ENCODE peak calls at places on chromosome 13, in four cellular contexts. A, Y, W and O are unnamed samples.

GRCh38 chr13:72458701-72459100 is 268.7 kb downstream of the MZT1 start:
- DNase-seq in Y (no peak), W (no peak), A (no peak), O (peak)

GRCh38 chr13:79591493-79591892 is 110.5 kb downstream of the NDFIP2 start:
- DNase-seq in Y (no peak), W (no peak), A (no peak), O (no peak)

GRCh38 chr13:42307461-42307860 is 35.5 kb downstream of the AKAP11 start:
- DNase-seq in W (no peak), Y (no peak), A (no peak), O (no peak)

GRCh38 chr13:76016799-76017198 is 380.7 kb downstream of the LMO7 start:
- DNase-seq in W (no peak), Y (peak), A (peak), O (peak)

GRCh38 chr13:106337096-106337495 is 198.4 kb downstream of the EFNB2 start:
- DNase-seq in Y (no peak), A (no peak), W (no peak), O (no peak)

GRCh38 chr13:63012016-63012415 is 1596.4 kb upstream of the PCDH20 start:
- DNase-seq in W (no peak), A (no peak), Y (no peak), O (no peak)

GRCh38 chr13:41085961-41086360 is 24.7 kb downstream of the WBP4 start:
- DNase-seq in W (no peak), Y (no peak), A (no peak), O (peak)

GRCh38 chr13:41613984-41614581 is 156.7 kb downstream of the RGCC start:
- DNase-seq in W (no peak), A (no peak), Y (peak), O (no peak)

GRCh38 chr13:45367358-45367757 is 26.4 kb upstream of the TPT1 start:
- DNase-seq in A (peak), W (peak), Y (peak), O (peak)

GRCh38 chr13:22176968-22177545 is 506.2 kb downstream of the FGF9 start:
- DNase-seq in Y (no peak), W (no peak), A (no peak), O (no peak)

GRCh38 chr13:48161530-48162179 is 66.8 kb upstream of the MED4 start:
- DNase-seq in W (no peak), A (peak), Y (no peak), O (no peak)

GRCh38 chr13:71464673-71465072 is 402.3 kb downstream of the DACH1 start:
- DNase-seq in W (no peak), A (no peak), Y (no peak), O (no peak)

GRCh38 chr13:67232384-67232783 is 2.2 kb upstream of the PCDH9 start:
- DNase-seq in A (no peak), Y (no peak), W (no peak), O (no peak)

GRCh38 chr13:62360609-62361008 is 945.0 kb upstream of the PCDH20 start:
- DNase-seq in A (no peak), W (no peak), Y (no peak), O (no peak)

GRCh38 chr13:45325806-45326205 is 15.2 kb downstream of the TPT1 start:
- DNase-seq in W (no peak), A (no peak), Y (peak), O (no peak)

GRCh38 chr13:81395368-81395767 is 1054.4 kb upstream of the SPRY2 start:
- DNase-seq in Y (no peak), A (peak), W (no peak), O (peak)

GRCh38 chr13:94239135-94239534 is 240.3 kb downstream of the DCT start:
- DNase-seq in A (no peak), W (no peak), Y (no peak), O (no peak)

GRCh38 chr13:75547917-75548316 is 1.7 kb upstream of the UCHL3 start:
- DNase-seq in Y (no peak), W (no peak), A (no peak), O (no peak)

GRCh38 chr13:40981361-40981760 is 37.8 kb downstream of the ELF1 start:
- DNase-seq in A (no peak), Y (no peak), W (no peak), O (no peak)

GRCh38 chr13:114067886-114068722 is 64.3 kb downstream of the RASA3 start:
- DNase-seq in A (no peak), W (no peak), Y (no peak), O (no peak)

GRCh38 chr13:73228546-73228945 is 169.7 kb downstream of the KLF5 start:
- DNase-seq in A (no peak), Y (no peak), W (no peak), O (no peak)

GRCh38 chr13:70253834-70254233 is 145.6 kb upstream of the KLHL1 start:
- DNase-seq in Y (peak), W (no peak), A (no peak), O (no peak)

GRCh38 chr13:113906566-113906965 is 42.7 kb upstream of the GAS6 start:
- DNase-seq in W (no peak), A (no peak), Y (no peak), O (no peak)

GRCh38 chr13:67259208-67259607 is 29.1 kb upstream of the PCDH9 start:
- DNase-seq in Y (no peak), A (no peak), W (no peak), O (peak)

GRCh38 chr13:105956891-105957290 is 578.6 kb downstream of the EFNB2 start:
- DNase-seq in A (no peak), W (no peak), Y (no peak), O (no peak)

GRCh38 chr13:102402292-102402691 is 444 bp upstream of the FGF14 start:
- DNase-seq in W (no peak), Y (no peak), A (no peak), O (peak)

GRCh38 chr13:59690857-59691500 is 472.7 kb downstream of the DIAPH3 start:
- DNase-seq in Y (peak), W (no peak), A (no peak), O (no peak)

GRCh38 chr13:109345433-109345941 is 440.9 kb downstream of the IRS2 start:
- DNase-seq in A (no peak), W (no peak), Y (no peak), O (no peak)

GRCh38 chr13:113669871-113670341 is 2.9 kb downstream of the GRK1 start:
- DNase-seq in Y (no peak), W (no peak), A (no peak), O (no peak)

GRCh38 chr13:90652036-90652435 is 695.5 kb upstream of the MIR17HG start:
- DNase-seq in Y (no peak), W (no peak), A (no peak), O (no peak)

GRCh38 chr13:44368599-44369368 is 4.8 kb upstream of the SERP2 start:
- DNase-seq in W (no peak), Y (no peak), A (peak), O (no peak)

GRCh38 chr13:22198001-22198400 is 527.1 kb downstream of the FGF9 start:
- DNase-seq in Y (no peak), W (no peak), A (no peak), O (no peak)

GRCh38 chr13:112174476-112175110 is 107.6 kb downstream of the SOX1 start:
- DNase-seq in Y (no peak), A (no peak), W (no peak), O (no peak)

GRCh38 chr13:84940801-84941200 is 858.4 kb downstream of the SLITRK6 start:
- DNase-seq in W (no peak), Y (no peak), A (no peak), O (no peak)

GRCh38 chr13:36059366-36059765 is 71.8 kb downstream of the DCLK1 start:
- DNase-seq in W (no peak), A (no peak), Y (no peak), O (no peak)

GRCh38 chr13:38803566-38803965 is 116.7 kb downstream of the FREM2 start:
- DNase-seq in W (no peak), A (no peak), Y (no peak), O (peak)

GRCh38 chr13:76672422-76672821 is 213.8 kb downstream of the KCTD12 start:
- DNase-seq in W (no peak), Y (no peak), A (no peak), O (no peak)

GRCh38 chr13:46392967-46393366 is 5.9 kb upstream of the RUBCNL start:
- DNase-seq in A (no peak), Y (no peak), W (no peak), O (no peak)

GRCh38 chr13:24644051-24644450 is 36.2 kb upstream of the ATP12A start:
- DNase-seq in A (no peak), Y (no peak), W (no peak), O (no peak)
- TF ChIP-seq CREB1 in A (no peak), Y (no peak), W (no peak), O (no peak)

DNA sequence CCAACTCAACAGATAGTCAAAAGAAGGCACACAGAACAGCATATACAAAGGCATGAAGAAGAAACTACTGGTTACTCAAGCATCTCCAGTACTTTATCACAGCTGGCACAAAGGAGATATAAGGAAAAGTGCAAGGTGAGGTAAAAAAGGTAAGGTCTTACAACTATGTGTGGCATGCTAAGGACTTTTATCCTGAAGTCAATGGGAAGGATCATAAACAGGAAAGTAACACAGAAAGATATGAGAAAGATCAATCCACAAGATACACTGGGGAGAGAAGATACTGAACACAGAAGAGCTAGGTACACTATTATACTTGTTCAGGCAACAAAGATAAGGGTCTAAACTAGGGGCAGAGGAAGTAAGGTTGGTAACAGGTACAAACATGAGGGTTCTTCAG is 5.9 kb downstream of the KPNA3 start:
- DNase-seq in A (no peak), W (no peak), Y (no peak), O (no peak)
- TF ChIP-seq JUNB in A (no peak), W (no peak), Y (no peak), O (no peak)

DNA sequence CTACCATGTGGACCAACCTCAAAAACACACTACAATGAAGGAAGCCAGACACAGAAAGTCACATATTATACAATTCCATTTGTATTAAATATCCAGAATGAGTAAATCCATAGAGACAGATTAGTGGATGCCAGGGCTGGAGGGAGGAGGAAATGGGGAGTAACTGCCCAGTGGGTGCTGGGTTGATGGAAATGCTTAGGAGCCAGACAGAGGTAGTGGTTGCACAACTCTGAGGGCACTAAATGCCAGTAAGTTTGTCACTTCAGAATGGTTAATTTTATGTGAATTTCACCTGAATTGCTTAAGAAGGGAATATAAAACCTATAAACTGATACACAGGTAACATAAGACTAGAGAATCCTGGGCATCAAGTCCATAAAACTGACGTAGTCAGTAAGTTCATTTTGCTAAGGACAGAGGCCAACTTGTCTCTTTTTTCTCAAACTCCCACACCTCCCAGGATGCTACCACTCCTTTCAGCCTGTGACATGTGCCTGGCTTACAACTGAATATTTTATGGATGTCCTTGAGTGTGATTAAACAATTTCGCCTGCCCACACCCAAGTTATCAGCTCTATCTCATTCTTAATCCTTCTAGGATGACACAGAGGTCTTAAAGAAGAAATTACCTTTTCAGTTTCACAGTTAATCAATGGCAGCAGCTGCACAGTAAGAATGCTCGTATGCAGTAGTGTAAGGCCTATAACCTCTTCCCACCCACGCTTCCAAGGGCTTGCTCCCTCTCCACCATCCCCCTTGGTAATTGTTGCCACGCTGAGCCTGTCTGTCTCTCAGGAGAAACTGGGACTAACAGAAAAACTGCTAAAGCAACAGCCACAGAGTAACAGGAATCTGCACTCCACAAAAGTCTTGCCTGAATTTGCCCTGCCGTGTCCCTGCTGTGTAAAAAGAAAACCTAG is 5.9 kb upstream of the MLNR start:
- DNase-seq in W (no peak), Y (no peak), A (no peak), O (no peak)
- TF ChIP-seq CREB1 in W (no peak), Y (peak), A (no peak), O (no peak)

GRCh38 chr13:110507678-110508381 is 53.7 kb downstream of the RAB20 start:
- DNase-seq in A (no peak), W (no peak), Y (no peak), O (no peak)

GRCh38 chr13:110506396-110506795 is 55.1 kb downstream of the RAB20 start:
- DNase-seq in A (peak), W (no peak), Y (no peak), O (no peak)

GRCh38 chr13:110505594-110505993 is 55.9 kb downstream of the RAB20 start:
- DNase-seq in Y (no peak), A (no peak), W (no peak), O (no peak)

GRCh38 chr13:110509478-110509926 is 52.0 kb downstream of the RAB20 start:
- DNase-seq in W (no peak), A (peak), Y (peak), O (no peak)

GRCh38 chr13:110506859-110507566 is 54.5 kb downstream of the RAB20 start:
- DNase-seq in W (no peak), A (peak), Y (no peak), O (no peak)
- TF ChIP-seq JUNB in W (no peak), A (no peak), Y (no peak), O (no peak)

DNA sequence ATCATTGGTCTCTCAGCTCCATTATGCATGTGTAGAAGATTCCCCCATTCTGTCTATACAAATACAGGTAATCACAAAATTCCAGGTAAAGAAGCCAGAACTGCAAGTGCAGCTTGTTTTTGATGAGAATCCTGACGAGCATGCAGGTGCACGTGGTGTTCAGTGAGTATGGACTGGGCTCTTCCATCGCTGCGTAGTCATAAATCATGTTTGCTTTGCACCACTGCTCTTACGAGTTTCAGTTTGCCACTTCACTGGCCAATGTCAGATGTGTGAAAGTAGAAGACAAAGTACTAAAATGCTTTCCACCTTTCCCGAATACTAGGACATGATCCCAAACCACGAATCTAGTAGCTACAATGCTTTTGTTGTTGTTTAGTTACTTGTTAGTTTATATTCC is 390.7 kb downstream of the LIG4 start:
- DNase-seq in W (no peak), A (no peak), Y (no peak), O (no peak)
- TF ChIP-seq CREB1 in W (no peak), A (no peak), Y (no peak), O (no peak)

DNA sequence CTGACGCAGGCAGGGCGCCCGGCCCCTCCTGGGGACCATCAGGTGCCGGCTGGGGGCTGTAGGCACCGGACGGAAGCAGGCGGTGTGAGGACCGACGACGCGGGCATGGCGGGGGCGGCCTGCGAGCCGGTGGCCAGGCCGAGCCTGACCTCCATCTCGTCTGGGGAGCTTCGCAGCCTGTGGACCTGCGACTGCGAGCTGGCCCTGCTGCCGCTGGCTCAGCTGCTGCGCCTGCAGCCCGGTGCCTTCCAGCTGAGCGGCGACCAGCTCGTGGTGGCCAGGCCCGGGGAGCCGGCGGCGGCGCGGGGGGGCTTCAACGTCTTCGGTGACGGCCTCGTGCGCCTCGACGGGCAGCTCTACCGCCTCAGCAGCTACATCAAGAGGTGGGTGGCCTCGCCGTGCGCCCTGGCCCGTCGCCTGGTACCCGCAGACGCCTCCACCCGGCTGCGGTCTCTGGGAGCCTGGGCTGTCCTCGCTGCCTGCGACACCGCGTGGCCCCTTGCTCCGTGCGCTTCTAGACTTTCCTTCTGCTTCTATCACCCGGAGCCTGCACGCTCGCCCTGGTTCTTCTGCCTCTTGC is 430 bp downstream of the MEDAG start:
- DNase-seq in W (no peak), Y (no peak), A (no peak), O (peak)
- TF ChIP-seq JUNB in W (no peak), Y (no peak), A (no peak), O (no peak)

GRCh38 chr13:51258612-51259358 is 36.6 kb downstream of the FAM124A start:
- DNase-seq in W (no peak), Y (no peak), A (no peak), O (no peak)

GRCh38 chr13:51259359-51259645 is 37.1 kb downstream of the FAM124A start:
- DNase-seq in W (no peak), A (no peak), Y (no peak), O (no peak)

GRCh38 chr13:51261610-51262249 is 39.5 kb downstream of the FAM124A start:
- DNase-seq in A (no peak), W (no peak), Y (no peak), O (no peak)

GRCh38 chr13:51260154-51260553 is 38.0 kb downstream of the FAM124A start:
- DNase-seq in A (no peak), Y (no peak), W (no peak), O (no peak)

DNA sequence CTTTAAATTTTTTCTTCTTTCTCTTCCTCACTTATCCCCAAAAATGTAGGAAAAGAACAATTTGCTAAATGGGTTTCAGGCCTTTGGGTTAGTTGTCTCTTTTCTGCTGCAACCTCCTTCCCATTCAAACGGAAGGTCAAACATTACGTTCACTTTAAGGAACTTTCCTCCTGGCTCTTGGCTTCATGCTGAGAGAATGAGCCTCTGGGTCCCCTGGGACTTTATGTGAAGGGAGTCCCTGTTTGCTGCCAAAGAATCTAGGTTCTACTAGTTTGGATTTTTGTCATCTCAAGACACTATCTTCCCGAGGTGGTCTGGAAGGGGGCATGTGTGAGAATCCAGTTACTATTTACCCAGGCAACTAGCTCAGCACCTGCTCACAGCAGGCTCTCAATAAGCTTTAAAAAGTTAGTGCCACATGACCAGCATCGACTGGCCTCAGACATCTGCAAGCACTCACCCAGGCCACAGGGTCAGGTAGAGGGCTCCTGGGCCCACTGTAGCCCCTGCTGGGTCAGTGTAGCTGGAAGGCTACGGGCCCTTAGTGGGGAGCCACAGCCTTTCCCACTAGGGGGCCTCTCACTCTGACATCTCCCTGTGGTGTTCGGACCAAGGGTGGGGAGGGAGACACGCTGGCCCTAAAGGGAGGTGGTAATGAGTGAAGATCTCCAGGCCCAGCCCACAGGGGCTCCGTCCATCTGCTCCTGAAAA is 40.5 kb downstream of the FAM124A start:
- DNase-seq in Y (peak), A (peak), W (no peak), O (no peak)
- TF ChIP-seq CREB1 in Y (no peak), A (no peak), W (no peak), O (no peak)

GRCh38 chr13:29754486-29754806 is 96.0 kb downstream of the UBL3 start:
- DNase-seq in A (no peak), Y (peak), W (no peak), O (peak)
- TF ChIP-seq JUNB in A (no peak), Y (no peak), W (no peak), O (no peak)

DNA sequence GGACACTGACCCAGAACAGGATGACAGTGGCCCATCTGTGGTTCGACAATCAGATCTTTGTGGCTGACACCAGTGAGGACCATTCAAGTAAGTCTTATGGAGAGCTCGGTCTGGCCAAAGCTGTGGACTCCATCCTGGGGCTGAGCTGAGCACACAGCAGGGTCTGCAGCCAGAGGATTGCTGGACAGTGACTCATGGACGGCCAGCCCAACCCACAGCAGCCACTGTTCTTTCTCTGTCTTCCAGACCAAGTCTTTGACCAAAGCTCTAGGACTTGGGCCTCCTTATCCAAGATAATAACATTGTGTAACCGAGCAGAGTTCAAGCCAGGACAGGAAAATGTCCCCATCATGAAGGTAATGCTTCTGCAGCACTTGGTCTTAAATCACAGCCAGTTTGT is 12.3 kb downstream of the ATP12A start:
- DNase-seq in A (no peak), Y (no peak), W (no peak), O (no peak)
- TF ChIP-seq CREB1 in A (no peak), Y (no peak), W (no peak), O (no peak)